ENCODE peak calls at places on chromosomes 4 and X, in ten cellular contexts. X, F, Q, E, W, Y, R, J, I and P are unnamed samples.

GRCh38 chrX:43958529-43958928 is 14.7 kb downstream of the NDP start:
- DNase-seq in X (peak; percentile 89), F (peak; percentile 39), Q (peak; percentile 42), E (peak; percentile 46), W (no peak), Y (no peak), R (peak; percentile 68), J (peak; percentile 36), I (no peak), P (peak; percentile 79)

GRCh38 chrX:130975947-130976346 is 72.9 kb upstream of the ENOX2 start:
- DNase-seq in X (peak; percentile 52), F (peak; percentile 24), Q (peak; percentile 42), E (no peak), W (no peak), Y (no peak), R (peak; percentile 30), J (peak; percentile 66), I (peak; percentile 5), P (peak; percentile 57)

GRCh38 chr4:128242601-128243000 is 45.0 kb downstream of the PGRMC2 start:
- DNase-seq in X (no peak), F (no peak), Q (no peak), E (no peak), W (no peak), Y (no peak), R (no peak), J (no peak), I (no peak), P (no peak)

GRCh38 chr4:186557486-186557885 is 2.1 kb upstream of the MTNR1A start:
- DNase-seq in X (peak; percentile 21), F (no peak), Q (no peak), E (no peak), W (no peak), Y (no peak), R (no peak), J (no peak), I (no peak), P (peak; percentile 35)

GRCh38 chr4:125317526-125317880 is 2.7 kb downstream of the FAT4 start:
- DNase-seq in X (peak; percentile 46), F (peak; percentile 43), Q (peak; percentile 22), E (peak; percentile 16), W (peak; percentile 74), Y (peak; percentile 60), R (peak; percentile 30), J (peak; percentile 38), I (no peak), P (peak; percentile 65)

GRCh38 chr4:115279300-115279699 is 165.9 kb upstream of the NDST4 start:
- DNase-seq in X (no peak), F (no peak), Q (no peak), E (no peak), W (no peak), Y (no peak), R (peak; percentile 82), J (no peak), I (no peak), P (peak; percentile 95)

GRCh38 chr4:185839204-185839712 is 27.3 kb upstream of the SORBS2 start:
- DNase-seq in X (peak; percentile 98), F (peak; percentile 44), Q (peak; percentile 38), E (peak; percentile 78), W (no peak), Y (no peak), R (peak; percentile 90), J (peak; percentile 43), I (peak; percentile 45), P (peak; percentile 89)

GRCh38 chr4:1576961-1577814 is 106.9 kb downstream of the FAM53A start:
- DNase-seq in X (no peak), F (no peak), Q (no peak), E (no peak), W (no peak), Y (peak; percentile 55), R (no peak), J (no peak), I (no peak), P (no peak)

GRCh38 chr4:19285146-19285545 is 966.6 kb upstream of the SLIT2 start:
- DNase-seq in X (peak; percentile 7), F (no peak), Q (no peak), E (no peak), W (no peak), Y (no peak), R (no peak), J (no peak), I (no peak), P (no peak)

GRCh38 chr4:38902695-38903094 is 35.1 kb downstream of the FAM114A1 start:
- DNase-seq in X (peak; percentile 45), F (no peak), Q (no peak), E (no peak), W (no peak), Y (no peak), R (peak; percentile 17), J (no peak), I (no peak), P (peak; percentile 33)

GRCh38 chr4:30525662-30526061 is 194.5 kb upstream of the PCDH7 start:
- DNase-seq in X (no peak), F (no peak), Q (no peak), E (no peak), W (no peak), Y (no peak), R (no peak), J (no peak), I (no peak), P (no peak)
- H3K4me3 ChIP-seq in X (no peak overlapping the region), F (no peak overlapping the region), Q (no peak overlapping the region), E (no peak overlapping the region), W (no peak overlapping the region), Y (no peak overlapping the region), R (no peak overlapping the region), J (no peak overlapping the region), I (no peak overlapping the region), P (no peak overlapping the region)

DNA sequence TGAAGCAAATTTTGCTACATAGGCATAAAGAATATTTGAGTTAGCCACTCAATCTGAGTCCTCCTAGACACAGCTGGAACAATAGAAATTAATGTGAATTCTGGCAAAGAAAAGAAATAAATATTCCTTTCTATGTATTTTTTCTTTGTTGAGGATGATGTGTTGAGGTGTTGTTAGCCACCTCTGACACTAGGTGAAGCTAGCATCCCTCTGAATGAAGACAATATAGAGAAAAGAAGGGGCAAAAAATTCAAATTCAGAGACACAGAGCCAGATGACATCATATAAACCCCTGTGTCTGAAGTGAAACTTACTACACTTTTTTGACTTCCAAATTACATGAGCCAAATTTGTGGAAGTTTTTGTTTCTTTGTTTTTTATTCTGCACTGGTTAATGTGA is 34.6 kb upstream of the TMPRSS11D start:
- DNase-seq in X (no peak), F (no peak), Q (no peak), E (no peak), W (no peak), Y (no peak), R (peak; percentile 8), J (no peak), I (no peak), P (peak; percentile 37)
- TF ChIP-seq CTCF in X (peak; percentile 18), F (no peak), Q (no peak), E (peak; percentile 13), W (no peak), Y (no peak), R (peak; percentile 74), J (no peak), I (no peak), P (peak; percentile 89)

GRCh38 chr4:170015285-170015684 is 10.9 kb downstream of the MFAP3L start:
- DNase-seq in X (no peak), F (no peak), Q (no peak), E (no peak), W (no peak), Y (no peak), R (no peak), J (no peak), I (peak; percentile 27), P (no peak)
- H3K4me3 ChIP-seq in X (no peak overlapping the region), F (no peak overlapping the region), Q (no peak overlapping the region), E (no peak overlapping the region), W (no peak overlapping the region), Y (no peak overlapping the region), R (no peak overlapping the region), J (no peak overlapping the region), I (no peak overlapping the region), P (no peak overlapping the region)

DNA sequence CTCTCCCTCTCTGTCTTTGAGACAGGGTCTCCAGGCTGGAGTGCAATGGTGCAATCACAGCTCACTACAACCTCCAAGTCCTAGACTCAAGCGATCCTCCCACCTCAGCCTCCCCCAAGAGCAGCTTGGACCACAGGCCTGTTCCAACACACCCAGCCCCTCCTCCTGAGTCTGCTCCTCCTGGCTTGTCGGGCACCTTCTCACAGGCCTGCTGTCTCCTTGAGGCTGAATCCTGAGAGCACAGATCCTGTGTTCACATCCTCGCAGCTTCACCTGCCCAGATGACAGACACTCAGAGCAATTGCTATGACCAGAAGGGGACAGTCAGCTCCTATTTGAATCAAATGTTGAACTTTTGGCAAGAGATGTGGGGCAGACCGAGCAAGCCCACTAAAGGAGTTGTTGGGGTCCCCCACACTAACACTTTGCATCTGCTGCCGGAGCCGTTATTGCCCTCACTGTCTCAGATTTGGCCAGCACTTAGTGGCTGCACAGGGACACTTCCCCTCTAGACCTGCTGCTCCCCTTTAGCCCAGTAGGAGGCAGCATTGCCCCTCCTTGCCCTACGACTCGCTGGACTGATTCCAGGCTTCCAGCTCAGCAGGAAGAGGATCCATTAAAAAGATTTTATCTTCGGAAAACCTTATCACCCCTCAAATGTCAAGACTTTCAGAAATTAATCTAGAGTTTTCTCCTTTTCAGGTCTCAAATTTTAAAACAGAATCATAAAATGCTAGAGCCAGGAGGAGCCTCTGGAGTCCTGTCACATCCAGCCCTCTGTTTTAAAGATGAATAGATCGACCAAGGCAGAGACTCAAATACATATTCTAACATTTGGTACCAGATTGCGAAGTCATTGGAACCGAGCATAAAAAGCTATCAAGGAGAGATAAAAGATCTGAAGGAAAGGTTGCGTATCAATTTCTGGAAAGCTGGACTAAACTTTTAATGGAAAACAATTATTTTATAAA is 113.7 kb downstream of the USP46 start:
- DNase-seq in X (peak; percentile 76), F (peak; percentile 82), Q (peak; percentile 75), E (peak; percentile 73), W (peak; percentile 79), Y (peak; percentile 87), R (peak; percentile 49), J (peak; percentile 89), I (peak; percentile 69), P (peak; percentile 68)
- TF ChIP-seq CTCF in X (peak; percentile 99), F (peak; percentile 49), Q (peak; percentile 88), E (peak; percentile 93), W (peak; percentile 94), Y (peak; percentile 90), R (peak; percentile 98), J (peak; percentile 84), I (peak; percentile 90), P (peak; percentile 99)

DNA sequence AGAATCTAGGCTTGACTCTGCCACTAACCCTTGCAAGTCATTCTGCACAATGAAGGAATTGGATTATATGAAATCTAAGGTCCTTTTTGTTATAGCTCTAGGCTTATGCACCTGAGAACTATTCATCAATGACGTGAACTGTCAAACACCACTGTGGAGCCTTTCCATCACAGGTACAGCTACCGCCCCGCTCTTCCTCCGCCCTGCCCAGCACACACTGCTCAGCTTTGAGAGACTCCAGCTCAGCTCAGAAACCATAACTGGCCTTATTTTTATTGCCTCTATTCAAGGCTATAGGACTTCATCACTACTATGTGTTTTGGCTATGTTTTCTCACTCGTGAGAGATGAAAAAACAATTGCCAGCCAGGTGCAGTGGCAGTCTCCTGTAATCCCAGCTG is 88.2 kb upstream of the RPL34 start:
- DNase-seq in X (no peak), F (no peak), Q (no peak), E (no peak), W (no peak), Y (no peak), R (no peak), J (no peak), I (no peak), P (no peak)
- H3K4me3 ChIP-seq in X (no peak overlapping the region), F (no peak overlapping the region), Q (no peak overlapping the region), E (no peak overlapping the region), W (no peak overlapping the region), Y (no peak overlapping the region), R (no peak overlapping the region), J (no peak overlapping the region), I (no peak overlapping the region), P (no peak overlapping the region)